ENCODE peak calls at places on chromosome 1, in four cellular contexts. F, P, X and B are unnamed samples.

GRCh38 chr1:173473599-173474011 is 3.5 kb upstream of the PRDX6 start:
- DNase-seq in F (no peak), P (peak), X (no peak), B (peak)

GRCh38 chr1:27519341-27520258 is 29.6 kb upstream of the WASF2 start:
- DNase-seq in F (no peak), P (peak), X (no peak), B (no peak)

GRCh38 chr1:58583496-58583895 is 6.4 kb upstream of the TACSTD2 start:
- DNase-seq in F (no peak), P (peak), X (no peak), B (peak)

GRCh38 chr1:201724039-201724759 is 104.8 kb upstream of the IPO9 start:
- DNase-seq in F (no peak), P (no peak), X (no peak), B (no peak)

GRCh38 chr1:41025979-41026819 is 4.7 kb upstream of the SLFNL1 start:
- DNase-seq in F (no peak), P (no peak), X (no peak), B (no peak)

GRCh38 chr1:115251856-115252255 is 86.2 kb downstream of the NGF start:
- DNase-seq in F (no peak), P (peak), X (no peak), B (peak)

GRCh38 chr1:239125027-239125426 is 261.3 kb upstream of the CHRM3 start:
- DNase-seq in F (no peak), P (no peak), X (no peak), B (peak)

GRCh38 chr1:225899044-225899925 is 10.3 kb upstream of the LEFTY1 start:
- DNase-seq in F (no peak), P (no peak), X (no peak), B (no peak)